ENCODE peak calls at places on chromosomes 12 and 14, in eight cellular contexts. Y is GM12891; W is Jurkat, Clone E6-1; B is neural crest cell; N is RWPE2; A is activated CD4-positive, alpha-beta T cell treated with anti-CD3 and anti-CD28 coated beads for 1 hour; K is tibial nerve; L is NCI-H748 treated with DMSO at 0.1 percent for 48 hours. V is an unnamed sample.

GRCh38 chr12:97404549-97404948 is 58.1 kb upstream of the RMST start:
- DNase-seq in N (no peak), W (peak), B (peak), Y (peak), K (no peak), L (peak), A (no peak), V (no peak)

GRCh38 chr14:31090872-31091764 is 64.9 kb upstream of the STRN3 start:
- DNase-seq in K (no peak), B (no peak), Y (no peak), W (no peak), N (no peak), A (no peak), L (no peak), V (no peak)

GRCh38 chr12:50951112-50951511 is 1.2 kb upstream of the HIGD1C start:
- DNase-seq in N (no peak), A (no peak), B (no peak), W (no peak), Y (no peak), K (no peak), L (no peak), V (no peak)

GRCh38 chr12:130435826-130436225 is 98.1 kb downstream of the PIWIL1 start:
- DNase-seq in K (peak), W (no peak), L (no peak), N (peak), Y (no peak), B (no peak), A (no peak), V (no peak)

GRCh38 chr14:104971447-104972240 is 6.5 kb downstream of the AHNAK2 start:
- DNase-seq in L (no peak), W (no peak), A (no peak), K (no peak), Y (no peak), N (peak), B (no peak), V (no peak)

GRCh38 chr12:63362801-63363200 is 211.8 kb upstream of the AVPR1A start:
- DNase-seq in W (no peak), Y (no peak), K (no peak), B (no peak), A (no peak), N (no peak), L (no peak), V (no peak)

GRCh38 chr12:117038023-117038680 is 61.1 kb downstream of the TESC start:
- DNase-seq in A (no peak), K (no peak), B (no peak), W (no peak), N (no peak), L (no peak), Y (no peak), V (no peak)

GRCh38 chr14:30240002-30240401 is 312.4 kb upstream of the PRKD1 start:
- DNase-seq in W (no peak), L (peak), A (no peak), Y (no peak), N (no peak), B (peak), K (no peak), V (no peak)

GRCh38 chr14:95322646-95323045 is 2.9 kb upstream of the CLMN start:
- DNase-seq in B (no peak), Y (no peak), W (no peak), L (no peak), N (no peak), A (no peak), K (no peak), V (no peak)

GRCh38 chr12:88996389-88996788 is 355.9 kb downstream of the DUSP6 start:
- DNase-seq in A (no peak), K (no peak), B (no peak), W (no peak), L (no peak), N (no peak), Y (no peak), V (no peak)

GRCh38 chr14:56241441-56241840 is 123.2 kb downstream of the PELI2 start:
- DNase-seq in L (no peak), N (no peak), Y (no peak), A (no peak), K (no peak), W (no peak), B (no peak), V (no peak)

GRCh38 chr12:28032811-28033537 is 60.4 kb upstream of the PTHLH start:
- DNase-seq in K (no peak), Y (no peak), L (no peak), B (no peak), W (no peak), A (no peak), N (peak), V (no peak)

GRCh38 chr12:89344043-89344861 is 8.0 kb downstream of the DUSP6 start:
- DNase-seq in K (no peak), N (no peak), B (no peak), L (no peak), W (no peak), Y (no peak), A (no peak), V (no peak)

GRCh38 chr14:89618309-89618708 is 201.3 kb upstream of the FOXN3 start:
- DNase-seq in W (no peak), N (no peak), Y (no peak), B (no peak), K (no peak), A (no peak), L (no peak), V (no peak)

GRCh38 chr12:45014396-45014795 is 36.5 kb downstream of the DBX2 start:
- DNase-seq in K (no peak), L (no peak), B (no peak), A (no peak), W (no peak), N (no peak), Y (no peak), V (no peak)

GRCh38 chr14:76227450-76228050 is 75.8 kb downstream of the GPATCH2L start:
- DNase-seq in K (no peak), B (no peak), A (no peak), N (no peak), Y (no peak), W (no peak), L (no peak), V (no peak)

GRCh38 chr14:77562681-77563080 is 53.8 kb downstream of the SPTLC2 start:
- DNase-seq in Y (no peak), K (no peak), N (no peak), W (no peak), B (no peak), A (no peak), L (no peak), V (no peak)

GRCh38 chr14:51938137-51938536 is 51.2 kb upstream of the RTRAF start:
- DNase-seq in K (no peak), W (no peak), L (no peak), A (no peak), Y (no peak), B (no peak), N (no peak), V (no peak)

GRCh38 chr14:99802301-99803105 is 9.3 kb downstream of the EML1 start:
- DNase-seq in L (no peak), N (peak), W (no peak), B (no peak), K (no peak), A (no peak), Y (no peak), V (no peak)

GRCh38 chr12:32002848-32003493 is 43.8 kb downstream of the RESF1 start:
- DNase-seq in W (no peak), Y (no peak), N (no peak), A (no peak), K (no peak), L (no peak), B (no peak), V (no peak)

GRCh38 chr14:100304825-100305445 is 1.3 kb downstream of the SLC25A29 start:
- DNase-seq in Y (no peak), N (no peak), W (peak), L (peak), B (no peak), K (no peak), A (no peak), V (no peak)

GRCh38 chr14:29458547-29458946 is 469.1 kb downstream of the PRKD1 start:
- DNase-seq in A (no peak), W (no peak), K (no peak), N (no peak), L (peak), B (no peak), Y (no peak), V (no peak)

GRCh38 chr12:51972849-51973273 is 21.4 kb downstream of the ACVR1B start:
- DNase-seq in A (no peak), N (no peak), Y (no peak), L (no peak), W (peak), B (no peak), K (no peak), V (no peak)

GRCh38 chr12:55687746-55688145 is 20.0 kb downstream of the ITGA7 start:
- DNase-seq in A (no peak), K (no peak), B (no peak), W (no peak), N (no peak), L (no peak), Y (no peak), V (no peak)

GRCh38 chr12:114903394-114903748 is 219.4 kb upstream of the TBX3 start:
- DNase-seq in L (no peak), Y (no peak), K (no peak), B (no peak), W (no peak), A (no peak), N (no peak), V (no peak)

V was measured in C1 segment of cervical spinal cord.